ENCODE peak calls at places on chromosome 17, in five cellular contexts. One of them, this sample, is unnamed.

GRCh38 chr17:45127583-45128300 is 4.6 kb downstream of the PLCD3 start:
- DNase-seq in HEK293T: no peak
- DNase-seq in stimulated activated CD4-positive, alpha-beta T cell treated with anti-CD3 and anti-CD28 coated beads, Interleukin-15, amount 100 ng/mL, for 24 hours: no peak
- DNase-seq in uterus: peak
- DNase-seq in COR-L47: no peak
- DNase-seq in this sample: no peak

GRCh38 chr17:29546085-29546484 is 20.8 kb downstream of the ABHD15 start:
- DNase-seq in HEK293T: no peak
- DNase-seq in stimulated activated CD4-positive, alpha-beta T cell treated with anti-CD3 and anti-CD28 coated beads, Interleukin-15, amount 100 ng/mL, for 24 hours: no peak
- DNase-seq in uterus: no peak
- DNase-seq in COR-L47: no peak
- DNase-seq in this sample: no peak

GRCh38 chr17:77382966-77383612 is 242.3 kb downstream of the SEC14L1 start:
- DNase-seq in HEK293T: no peak
- DNase-seq in stimulated activated CD4-positive, alpha-beta T cell treated with anti-CD3 and anti-CD28 coated beads, Interleukin-15, amount 100 ng/mL, for 24 hours: no peak
- DNase-seq in uterus: peak
- DNase-seq in COR-L47: no peak
- DNase-seq in this sample: no peak

GRCh38 chr17:45780921-45781320 is 3.2 kb upstream of the CRHR1 start:
- DNase-seq in HEK293T: no peak
- DNase-seq in stimulated activated CD4-positive, alpha-beta T cell treated with anti-CD3 and anti-CD28 coated beads, Interleukin-15, amount 100 ng/mL, for 24 hours: no peak
- DNase-seq in uterus: peak
- DNase-seq in COR-L47: no peak
- DNase-seq in this sample: no peak

GRCh38 chr17:56571456-56571855 is 22.0 kb upstream of the NOG start:
- DNase-seq in HEK293T: no peak
- DNase-seq in stimulated activated CD4-positive, alpha-beta T cell treated with anti-CD3 and anti-CD28 coated beads, Interleukin-15, amount 100 ng/mL, for 24 hours: no peak
- DNase-seq in uterus: no peak
- DNase-seq in COR-L47: no peak
- DNase-seq in this sample: no peak

GRCh38 chr17:38605852-38606645 is at the start of gene SRCIN1:
- DNase-seq in HEK293T: peak
- DNase-seq in stimulated activated CD4-positive, alpha-beta T cell treated with anti-CD3 and anti-CD28 coated beads, Interleukin-15, amount 100 ng/mL, for 24 hours: peak
- DNase-seq in uterus: peak
- DNase-seq in COR-L47: peak
- DNase-seq in this sample: no peak

GRCh38 chr17:44065668-44066203 is 735 bp downstream of the LSM12 start:
- DNase-seq in HEK293T: no peak
- DNase-seq in stimulated activated CD4-positive, alpha-beta T cell treated with anti-CD3 and anti-CD28 coated beads, Interleukin-15, amount 100 ng/mL, for 24 hours: peak
- DNase-seq in uterus: no peak
- DNase-seq in COR-L47: no peak
- DNase-seq in this sample: no peak

GRCh38 chr17:47707056-47707791 is 13.3 kb downstream of the TBKBP1 start:
- DNase-seq in HEK293T: no peak
- DNase-seq in stimulated activated CD4-positive, alpha-beta T cell treated with anti-CD3 and anti-CD28 coated beads, Interleukin-15, amount 100 ng/mL, for 24 hours: no peak
- DNase-seq in uterus: no peak
- DNase-seq in COR-L47: no peak
- DNase-seq in this sample: no peak